ENCODE peak calls at places on chromosomes 7 and 10, in six cellular contexts. W is activated T-helper 9 cell treated with anti-CD3 and anti-CD28 coated beads, Interleukin-2, amount 50 U/mL, for 16 hours; P is body of pancreas; K is NCI-H345; X is sigmoid colon; E is H54. G is an unnamed sample.

GRCh38 chr10:27658788-27659187 is 86.8 kb downstream of the MKX start:
- DNase-seq in W (no peak), P (no peak), K (no peak), X (no peak), E (peak), G (no peak)

GRCh38 chr10:112587709-112588108 is 140.7 kb downstream of the VTI1A start:
- DNase-seq in W (no peak), P (no peak), K (no peak), X (no peak), E (no peak), G (no peak)

GRCh38 chr10:85008493-85009181 is 680.2 kb downstream of the CCSER2 start:
- DNase-seq in W (no peak), P (peak), K (no peak), X (no peak), E (no peak), G (no peak)

GRCh38 chr10:67664936-67665335 is 31.1 kb downstream of the CTNNA3 start:
- DNase-seq in W (no peak), P (no peak), K (no peak), X (no peak), E (no peak), G (peak)

GRCh38 chr7:30179016-30179436 is 44.2 kb downstream of the MTURN start:
- DNase-seq in W (no peak), P (peak), K (no peak), X (no peak), E (no peak), G (no peak)

GRCh38 chr10:72096115-72097000 is 8.0 kb upstream of the SPOCK2 start:
- DNase-seq in W (no peak), P (no peak), K (no peak), X (no peak), E (no peak), G (no peak)

GRCh38 chr10:9999627-10000026 is 1018.0 kb upstream of the CELF2 start:
- DNase-seq in W (no peak), P (no peak), K (no peak), X (no peak), E (no peak), G (no peak)

GRCh38 chr10:62760401-62760800 is 44.1 kb upstream of the ADO start:
- DNase-seq in W (no peak), P (no peak), K (no peak), X (no peak), E (no peak), G (no peak)

GRCh38 chr10:93413252-93413689 is 68.9 kb downstream of the MYOF start:
- DNase-seq in W (no peak), P (no peak), K (no peak), X (no peak), E (no peak), G (no peak)

GRCh38 chr10:75319274-75319673 is 82.3 kb downstream of the ZNF503 start:
- DNase-seq in W (no peak), P (no peak), K (no peak), X (no peak), E (no peak), G (no peak)

GRCh38 chr10:29946953-29947700 is 112.3 kb downstream of the JCAD start:
- DNase-seq in W (no peak), P (peak), K (no peak), X (peak), E (peak), G (peak)

GRCh38 chr10:51896849-51897248 is 197.5 kb upstream of the CSTF2T start:
- DNase-seq in W (no peak), P (no peak), K (no peak), X (no peak), E (no peak), G (peak)

GRCh38 chr10:46030091-46030937 is at the start of gene NCOA4:
- DNase-seq in W (peak), P (peak), K (peak), X (peak), E (peak), G (peak)

GRCh38 chr7:118152632-118153031 is 31.3 kb upstream of the LSM8 start:
- DNase-seq in W (no peak), P (no peak), K (no peak), X (no peak), E (no peak), G (no peak)

GRCh38 chr7:105000190-105000589 is 13.8 kb upstream of the KMT2E start:
- DNase-seq in W (no peak), P (no peak), K (no peak), X (no peak), E (no peak), G (no peak)

GRCh38 chr10:47409171-47409865 is 25.2 kb upstream of the ZNF488 start:
- DNase-seq in W (no peak), P (no peak), K (no peak), X (no peak), E (no peak), G (no peak)

GRCh38 chr7:141675431-141676210 is 26.3 kb downstream of the DENND11 start:
- DNase-seq in W (no peak), P (no peak), K (no peak), X (no peak), E (no peak), G (no peak)

GRCh38 chr10:1166101-1166827 is 110.1 kb downstream of the WDR37 start:
- DNase-seq in W (no peak), P (no peak), K (no peak), X (peak), E (no peak), G (no peak)

GRCh38 chr10:94111367-94111766 is 117.6 kb downstream of the PLCE1 start:
- DNase-seq in W (no peak), P (no peak), K (no peak), X (no peak), E (no peak), G (no peak)

GRCh38 chr10:86632009-86632800 is 22.1 kb upstream of the OPN4 start:
- DNase-seq in W (no peak), P (no peak), K (no peak), X (no peak), E (no peak), G (no peak)

GRCh38 chr7:156308976-156309620 is 331.5 kb upstream of the RNF32 start:
- DNase-seq in W (no peak), P (no peak), K (no peak), X (no peak), E (no peak), G (no peak)

GRCh38 chr10:33034931-33035330 is 76.9 kb upstream of the ITGB1 start:
- DNase-seq in W (no peak), P (no peak), K (no peak), X (no peak), E (no peak), G (no peak)